ENCODE peak calls at places on chromosome 9, in four cellular contexts. One of them, this sample, is unnamed.

GRCh38 chr9:17130285-17130684 is 4.6 kb upstream of the CNTLN start:
- DNase-seq in spleen: no peak
- DNase-seq in Caco-2: no peak
- DNase-seq in adrenal gland: no peak
- DNase-seq in this sample: no peak

GRCh38 chr9:69131682-69132081 is 42.4 kb upstream of the TJP2 start:
- DNase-seq in spleen: no peak
- DNase-seq in Caco-2: peak; percentile 42
- DNase-seq in adrenal gland: no peak
- DNase-seq in this sample: no peak

GRCh38 chr9:127546125-127546832 is 65.8 kb upstream of the STXBP1 start:
- DNase-seq in spleen: no peak
- DNase-seq in Caco-2: no peak
- DNase-seq in adrenal gland: no peak
- DNase-seq in this sample: peak; percentile 78

GRCh38 chr9:63859475-63860215 is 1425.4 kb downstream of the FOXD4L5 start:
- DNase-seq in spleen: peak; percentile 71
- DNase-seq in Caco-2: no peak
- DNase-seq in adrenal gland: peak; percentile 15
- DNase-seq in this sample: peak; percentile 61

GRCh38 chr9:126611188-126611587 is 2.5 kb upstream of the LMX1B start:
- DNase-seq in spleen: no peak
- DNase-seq in Caco-2: no peak
- DNase-seq in adrenal gland: no peak
- DNase-seq in this sample: no peak

GRCh38 chr9:115115924-115116323 is 2.0 kb downstream of the TNC start:
- DNase-seq in spleen: no peak
- DNase-seq in Caco-2: no peak
- DNase-seq in adrenal gland: no peak
- DNase-seq in this sample: no peak

GRCh38 chr9:105994970-105995369 is 300.6 kb downstream of the TMEM38B start:
- DNase-seq in spleen: no peak
- DNase-seq in Caco-2: peak; percentile 5
- DNase-seq in adrenal gland: no peak
- DNase-seq in this sample: no peak

GRCh38 chr9:113568481-113569321 is 105.2 kb downstream of the RGS3 start:
- DNase-seq in spleen: peak; percentile 66
- DNase-seq in Caco-2: no peak
- DNase-seq in adrenal gland: no peak
- DNase-seq in this sample: no peak

GRCh38 chr9:134986957-134987356 is 69.2 kb upstream of the FCN1 start:
- DNase-seq in spleen: peak; percentile 45
- DNase-seq in Caco-2: no peak
- DNase-seq in adrenal gland: no peak
- DNase-seq in this sample: peak; percentile 8

GRCh38 chr9:84266087-84266561 is 74.4 kb downstream of the SLC28A3 start:
- DNase-seq in spleen: no peak
- DNase-seq in Caco-2: peak; percentile 1
- DNase-seq in adrenal gland: no peak
- DNase-seq in this sample: no peak

GRCh38 chr9:116669296-116669695 is 17.8 kb upstream of the TRIM32 start:
- DNase-seq in spleen: no peak
- DNase-seq in Caco-2: no peak
- DNase-seq in adrenal gland: no peak
- DNase-seq in this sample: no peak

GRCh38 chr9:123437201-123437600 is 81.2 kb downstream of the CRB2 start:
- DNase-seq in spleen: peak; percentile 20
- DNase-seq in Caco-2: no peak
- DNase-seq in adrenal gland: no peak
- DNase-seq in this sample: no peak

GRCh38 chr9:33329996-33330395 is 39.7 kb downstream of the NFX1 start:
- DNase-seq in spleen: no peak
- DNase-seq in Caco-2: no peak
- DNase-seq in adrenal gland: no peak
- DNase-seq in this sample: no peak

GRCh38 chr9:113456235-113456634 is 7.3 kb upstream of the RGS3 start:
- DNase-seq in spleen: no peak
- DNase-seq in Caco-2: peak; percentile 41
- DNase-seq in adrenal gland: no peak
- DNase-seq in this sample: no peak

GRCh38 chr9:131407717-131408195 is 13.9 kb downstream of the PRRC2B start:
- DNase-seq in spleen: no peak
- DNase-seq in Caco-2: no peak
- DNase-seq in adrenal gland: no peak
- DNase-seq in this sample: no peak

GRCh38 chr9:104088416-104088815 is 5.7 kb upstream of the SMC2 start:
- DNase-seq in spleen: no peak
- DNase-seq in Caco-2: no peak
- DNase-seq in adrenal gland: no peak
- DNase-seq in this sample: no peak

GRCh38 chr9:110217656-110218099 is 9.7 kb upstream of the C9orf152 start:
- DNase-seq in spleen: no peak
- DNase-seq in Caco-2: no peak
- DNase-seq in adrenal gland: no peak
- DNase-seq in this sample: no peak

GRCh38 chr9:31272456-31273295 is 1111.8 kb upstream of the ACO1 start:
- DNase-seq in spleen: no peak
- DNase-seq in Caco-2: peak; percentile 42
- DNase-seq in adrenal gland: no peak
- DNase-seq in this sample: no peak

GRCh38 chr9:109304350-109304749 is 16.5 kb downstream of the EPB41L4B start:
- DNase-seq in spleen: no peak
- DNase-seq in Caco-2: no peak
- DNase-seq in adrenal gland: no peak
- DNase-seq in this sample: no peak

GRCh38 chr9:105308448-105309412 is 64.3 kb downstream of the SLC44A1 start:
- DNase-seq in spleen: no peak
- DNase-seq in Caco-2: no peak
- DNase-seq in adrenal gland: no peak
- DNase-seq in this sample: no peak

GRCh38 chr9:94734054-94734754 is 7.7 kb downstream of the AOPEP start:
- DNase-seq in spleen: no peak
- DNase-seq in Caco-2: no peak
- DNase-seq in adrenal gland: no peak
- DNase-seq in this sample: no peak

GRCh38 chr9:105355810-105356209 is 92.0 kb upstream of the FSD1L start:
- DNase-seq in spleen: no peak
- DNase-seq in Caco-2: no peak
- DNase-seq in adrenal gland: no peak
- DNase-seq in this sample: no peak

GRCh38 chr9:128724744-128725211 is 851 bp upstream of the ZDHHC12 start:
- DNase-seq in spleen: peak; percentile 86
- DNase-seq in Caco-2: peak; percentile 59
- DNase-seq in adrenal gland: peak; percentile 58
- DNase-seq in this sample: peak; percentile 87

GRCh38 chr9:20441704-20442423 is 180.4 kb downstream of the MLLT3 start:
- DNase-seq in spleen: no peak
- DNase-seq in Caco-2: no peak
- DNase-seq in adrenal gland: no peak
- DNase-seq in this sample: no peak

GRCh38 chr9:114033397-114034103 is 44.5 kb downstream of the AMBP start:
- DNase-seq in spleen: peak; percentile 63
- DNase-seq in Caco-2: peak; percentile 30
- DNase-seq in adrenal gland: no peak
- DNase-seq in this sample: no peak

GRCh38 chr9:75880556-75880955 is 9.9 kb upstream of the PCSK5 start:
- DNase-seq in spleen: no peak
- DNase-seq in Caco-2: no peak
- DNase-seq in adrenal gland: no peak
- DNase-seq in this sample: no peak

GRCh38 chr9:94993821-94994165 is 267.3 kb downstream of the AOPEP start:
- DNase-seq in spleen: no peak
- DNase-seq in Caco-2: no peak
- DNase-seq in adrenal gland: no peak
- DNase-seq in this sample: no peak

GRCh38 chr9:31837211-31837610 is 547.2 kb upstream of the ACO1 start:
- DNase-seq in spleen: no peak
- DNase-seq in Caco-2: no peak
- DNase-seq in adrenal gland: no peak
- DNase-seq in this sample: no peak

GRCh38 chr9:107260437-107261081 is 22.5 kb upstream of the RAD23B start:
- DNase-seq in spleen: no peak
- DNase-seq in Caco-2: no peak
- DNase-seq in adrenal gland: no peak
- DNase-seq in this sample: no peak

GRCh38 chr9:111870774-111871542 is 25.7 kb upstream of the UGCG start:
- DNase-seq in spleen: no peak
- DNase-seq in Caco-2: no peak
- DNase-seq in adrenal gland: no peak
- DNase-seq in this sample: no peak

GRCh38 chr9:136093995-136094881 is 851 bp downstream of the NACC2 start:
- DNase-seq in spleen: peak; percentile 91
- DNase-seq in Caco-2: peak; percentile 81
- DNase-seq in adrenal gland: peak; percentile 77
- DNase-seq in this sample: peak; percentile 92

GRCh38 chr9:79154806-79155205 is 417.0 kb upstream of the TLE4 start:
- DNase-seq in spleen: no peak
- DNase-seq in Caco-2: no peak
- DNase-seq in adrenal gland: no peak
- DNase-seq in this sample: no peak

GRCh38 chr9:79145442-79145841 is 426.3 kb upstream of the TLE4 start:
- DNase-seq in spleen: no peak
- DNase-seq in Caco-2: no peak
- DNase-seq in adrenal gland: no peak
- DNase-seq in this sample: no peak

GRCh38 chr9:79152306-79152705 is 419.5 kb upstream of the TLE4 start:
- DNase-seq in spleen: no peak
- DNase-seq in Caco-2: no peak
- DNase-seq in adrenal gland: no peak
- DNase-seq in this sample: no peak

GRCh38 chr9:79155308-79155707 is 416.5 kb upstream of the TLE4 start:
- DNase-seq in spleen: no peak
- DNase-seq in Caco-2: no peak
- DNase-seq in adrenal gland: no peak
- DNase-seq in this sample: no peak

DNA sequence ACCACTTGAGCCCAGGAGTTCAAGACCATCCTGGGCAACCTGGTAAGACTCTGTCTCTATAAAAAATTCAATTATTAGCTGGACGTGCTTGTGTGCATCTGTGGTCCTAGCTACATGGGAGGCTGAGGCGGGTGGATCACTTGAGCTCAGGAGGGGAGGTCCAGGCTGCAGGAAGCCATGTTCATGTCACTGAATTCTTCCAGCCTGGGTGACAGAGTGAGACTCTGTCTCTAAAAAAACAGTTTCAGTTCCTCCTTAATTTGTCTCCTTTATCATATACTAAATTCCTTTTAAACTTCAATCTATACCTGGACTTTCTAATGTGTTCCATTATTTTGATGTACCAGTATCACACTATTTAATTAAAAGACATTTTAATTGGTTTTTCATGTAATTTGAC is 422.2 kb upstream of the TLE4 start:
- DNase-seq in spleen: no peak
- DNase-seq in Caco-2: no peak
- DNase-seq in adrenal gland: no peak
- DNase-seq in this sample: no peak
- H3K9me3 ChIP-seq in spleen: no peaks in the 10 kb centered on the region
- H3K9me3 ChIP-seq in Caco-2: no peaks in the 10 kb centered on the region
- H3K9me3 ChIP-seq in adrenal gland: no peaks in the 10 kb centered on the region
- H3K9me3 ChIP-seq in this sample: no peaks in the 10 kb centered on the region

GRCh38 chr9:86557918-86558317 is 203.7 kb upstream of the TUT7 start:
- DNase-seq in spleen: no peak
- DNase-seq in Caco-2: no peak
- DNase-seq in adrenal gland: no peak
- DNase-seq in this sample: no peak

GRCh38 chr9:86562691-86563090 is 208.5 kb upstream of the TUT7 start:
- DNase-seq in spleen: no peak
- DNase-seq in Caco-2: no peak
- DNase-seq in adrenal gland: no peak
- DNase-seq in this sample: no peak

GRCh38 chr9:86557063-86557766 is 203.0 kb upstream of the TUT7 start:
- DNase-seq in spleen: no peak
- DNase-seq in Caco-2: no peak
- DNase-seq in adrenal gland: no peak
- DNase-seq in this sample: no peak
- TF ChIP-seq CTCF in spleen: no peak
- TF ChIP-seq CTCF in Caco-2: no peak
- TF ChIP-seq CTCF in adrenal gland: no peak
- TF ChIP-seq CTCF in this sample: no peak

DNA sequence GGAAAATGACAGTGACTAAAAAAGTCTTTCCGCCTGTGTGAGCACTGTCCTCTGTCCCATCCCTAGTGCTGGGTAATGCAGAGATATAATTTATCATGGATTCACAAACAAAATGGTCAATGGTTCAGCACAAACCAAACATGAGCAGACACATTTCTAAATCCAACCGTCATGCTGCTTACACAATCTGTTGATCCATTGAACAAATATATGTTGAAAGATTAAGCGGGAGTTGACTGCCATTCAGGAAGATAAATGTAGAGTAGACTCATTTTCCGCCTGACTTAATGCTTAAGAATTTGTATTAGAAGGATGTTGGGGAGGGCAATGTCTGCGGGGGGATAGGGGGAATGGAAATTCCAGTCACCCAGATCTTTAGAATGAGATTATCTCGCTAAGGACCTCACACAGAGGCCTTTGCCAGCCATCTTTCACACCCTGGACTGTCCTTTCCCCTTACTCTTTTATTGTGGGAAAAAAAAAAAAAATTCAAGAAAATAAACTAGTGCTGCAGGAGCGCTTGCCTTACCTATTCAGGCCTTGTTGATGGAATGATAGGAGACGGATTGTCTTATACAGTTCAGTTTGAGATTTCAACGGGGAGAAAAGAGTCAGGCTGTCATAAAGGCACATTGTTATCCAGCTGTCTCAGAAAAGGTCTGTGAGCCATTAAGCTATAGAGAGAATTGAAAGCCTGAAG is 153.7 kb downstream of the TLE1 start:
- DNase-seq in spleen: no peak
- DNase-seq in Caco-2: peak; percentile 26
- DNase-seq in adrenal gland: no peak
- DNase-seq in this sample: no peak
- H3K9me3 ChIP-seq in spleen: no peaks in the 10 kb centered on the region
- H3K9me3 ChIP-seq in Caco-2: no peaks in the 10 kb centered on the region
- H3K9me3 ChIP-seq in adrenal gland: no peaks in the 10 kb centered on the region
- H3K9me3 ChIP-seq in this sample: no peaks in the 10 kb centered on the region

DNA sequence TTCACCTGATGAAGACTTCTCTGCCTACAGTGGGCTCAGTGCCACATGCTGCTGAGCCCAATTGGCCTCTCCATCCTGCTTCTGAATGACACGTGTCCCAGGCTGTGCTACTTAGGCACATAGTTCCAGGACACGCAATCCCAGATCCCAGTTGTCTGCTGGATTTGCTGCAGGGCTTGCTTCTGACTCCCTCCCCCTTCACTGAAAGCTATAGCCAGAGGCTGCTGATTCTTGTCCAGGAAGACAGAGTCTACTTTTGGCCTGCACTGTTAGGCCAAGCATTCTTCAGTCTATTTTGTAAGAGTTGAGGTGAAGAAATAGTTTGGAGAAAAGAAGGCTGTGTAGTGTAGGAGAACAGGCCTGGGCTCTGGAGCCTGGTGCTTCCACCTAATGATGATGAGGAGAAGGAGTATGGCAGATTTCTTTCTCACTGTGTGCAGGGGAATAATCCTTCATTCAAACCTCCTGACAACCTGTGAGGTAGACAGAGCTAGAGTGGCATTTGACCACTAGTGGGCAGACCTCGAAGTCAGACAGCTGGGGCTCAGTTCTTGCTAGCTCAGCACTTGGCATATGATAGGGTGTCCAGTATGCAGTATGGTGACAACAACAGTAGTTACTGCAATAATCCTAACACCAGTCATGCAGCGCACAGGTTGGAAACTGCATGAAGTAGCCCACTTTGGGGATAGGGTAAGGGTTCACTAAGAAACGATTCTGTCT is 19.5 kb upstream of the ASPN start:
- DNase-seq in spleen: no peak
- DNase-seq in Caco-2: peak; percentile 33
- DNase-seq in adrenal gland: no peak
- DNase-seq in this sample: no peak
- TF ChIP-seq CTCF in spleen: no peak
- TF ChIP-seq CTCF in Caco-2: peak; percentile 60
- TF ChIP-seq CTCF in adrenal gland: peak; percentile 26
- TF ChIP-seq CTCF in this sample: peak; percentile 61

This sample was measured in kidney.